ENCODE peak calls at places on chromosomes 1 and 21, in six cellular contexts. C is WERI-Rb-1; V is colonic mucosa; M is uterus; L is fibroblast of mammary gland; S is CD4-positive, CD25-positive, alpha-beta regulatory T cell. G is an unnamed sample.

GRCh38 chr1:155253797-155254196 is 1.5 kb downstream of the ENTREP3 start:
- DNase-seq in M (no peak), L (no peak), C (no peak), V (no peak), S (no peak), G (no peak)

GRCh38 chr1:181423301-181423918 is 59.9 kb upstream of the CACNA1E start:
- DNase-seq in C (peak), L (peak), S (peak), M (no peak), V (peak), G (peak)

GRCh38 chr1:229539868-229540506 is 18.5 kb downstream of the ABCB10 start:
- DNase-seq in L (no peak), V (no peak), C (no peak), S (no peak), M (no peak), G (no peak)

GRCh38 chr21:33401617-33401967 is 1.6 kb upstream of the IFNGR2 start:
- DNase-seq in C (no peak), S (no peak), M (no peak), V (no peak), L (no peak), G (no peak)

GRCh38 chr1:203720253-203720652 is 44.7 kb upstream of the LAX1 start:
- DNase-seq in V (no peak), L (no peak), M (no peak), S (no peak), C (no peak), G (no peak)

GRCh38 chr1:27607239-27607804 is 3.4 kb upstream of the AHDC1 start:
- DNase-seq in S (no peak), M (no peak), V (no peak), C (no peak), L (no peak), G (peak)

GRCh38 chr1:81679972-81680371 is 120.8 kb upstream of the ADGRL2 start:
- DNase-seq in S (no peak), M (no peak), V (no peak), C (no peak), L (peak), G (no peak)

GRCh38 chr1:246317291-246317690 is 189.8 kb downstream of the SMYD3 start:
- DNase-seq in L (no peak), M (no peak), V (no peak), C (no peak), S (no peak), G (no peak)

GRCh38 chr1:157025856-157026255 is 19.7 kb downstream of the ARHGEF11 start:
- DNase-seq in S (no peak), M (peak), C (no peak), L (peak), V (no peak), G (no peak)

GRCh38 chr21:30044447-30045064 is 104.8 kb upstream of the GRIK1 start:
- DNase-seq in S (peak), C (no peak), V (peak), L (peak), M (no peak), G (peak)

GRCh38 chr1:165549908-165550480 is 6.2 kb downstream of the LRRC52 start:
- DNase-seq in L (no peak), C (no peak), V (no peak), S (no peak), M (no peak), G (no peak)

GRCh38 chr21:26842300-26842699 is 2.9 kb downstream of the ADAMTS1 start:
- DNase-seq in V (no peak), C (no peak), L (peak), S (no peak), M (no peak), G (no peak)

GRCh38 chr1:63975447-63975846 is 201.6 kb downstream of the ROR1 start:
- DNase-seq in S (no peak), L (no peak), M (no peak), C (no peak), V (no peak), G (no peak)

GRCh38 chr1:111275780-111276433 is 14.7 kb upstream of the CHIA start:
- DNase-seq in S (no peak), M (no peak), V (no peak), C (no peak), L (peak), G (no peak)

GRCh38 chr1:197902454-197903195 is at the start of gene C1orf53:
- DNase-seq in C (peak), M (peak), L (peak), V (peak), S (peak), G (peak)

GRCh38 chr1:244937099-244937498 is 72.8 kb upstream of the HNRNPU start:
- DNase-seq in V (no peak), M (no peak), L (no peak), S (no peak), C (no peak), G (no peak)

GRCh38 chr1:110603058-110603457 is 3.1 kb downstream of the KCNA2 start:
- DNase-seq in C (no peak), V (no peak), L (no peak), S (no peak), M (no peak), G (no peak)

GRCh38 chr1:109214695-109215623 is 1.2 kb downstream of the SARS1 start:
- DNase-seq in C (peak), L (peak), M (peak), S (peak), V (peak), G (no peak)

GRCh38 chr1:39204441-39205081 is at the start of gene MACF1:
- DNase-seq in V (peak), C (no peak), M (peak), S (no peak), L (peak), G (peak)

GRCh38 chr1:206706298-206706791 is 21.6 kb downstream of the MAPKAPK2 start:
- DNase-seq in M (peak), L (peak), C (peak), S (no peak), V (no peak), G (no peak)

GRCh38 chr21:33229099-33229775 is 501 bp upstream of the IFNAR2 start:
- DNase-seq in C (no peak), L (no peak), M (no peak), V (no peak), S (no peak), G (no peak)

GRCh38 chr1:45018599-45019230 is 6.7 kb downstream of the UROD start:
- DNase-seq in L (peak), S (peak), M (peak), C (peak), V (peak), G (peak)

GRCh38 chr1:226627050-226627755 is 78.6 kb downstream of the STUM start:
- DNase-seq in L (no peak), C (no peak), V (no peak), M (no peak), S (no peak), G (no peak)

GRCh38 chr1:186566140-186566850 is 105.4 kb upstream of the PDC start:
- DNase-seq in V (no peak), L (peak), M (no peak), S (no peak), C (no peak), G (no peak)

GRCh38 chr1:31855038-31855845 is 39.4 kb upstream of the SPOCD1 start:
- DNase-seq in S (no peak), C (no peak), L (peak), M (no peak), V (peak), G (no peak)

GRCh38 chr1:181090653-181091126 is 2.2 kb downstream of the IER5 start:
- DNase-seq in L (no peak), C (no peak), S (peak), V (peak), M (no peak), G (no peak)

GRCh38 chr1:203644661-203645510 is 18.3 kb downstream of the ATP2B4 start:
- DNase-seq in S (no peak), V (no peak), L (peak), M (peak), C (no peak), G (no peak)

GRCh38 chr1:81305997-81306452 is 494.7 kb upstream of the ADGRL2 start:
- DNase-seq in S (no peak), C (peak), L (peak), V (peak), M (no peak), G (peak)

GRCh38 chr1:15509586-15509985 is 14.4 kb downstream of the CASP9 start:
- DNase-seq in S (no peak), L (no peak), V (no peak), M (no peak), C (no peak), G (no peak)

GRCh38 chr1:211511030-211511429 is 19.1 kb upstream of the RD3 start:
- DNase-seq in C (no peak), L (no peak), S (no peak), M (no peak), V (no peak), G (no peak)

GRCh38 chr1:211511947-211512346 is 20.0 kb upstream of the RD3 start:
- DNase-seq in V (no peak), S (no peak), C (no peak), L (peak), M (no peak), G (no peak)

GRCh38 chr1:211517006-211517405 is 25.0 kb upstream of the RD3 start:
- DNase-seq in M (no peak), C (peak), S (no peak), L (no peak), V (peak), G (peak)

GRCh38 chr1:211515090-211516023 is 23.4 kb upstream of the RD3 start:
- DNase-seq in V (peak), S (peak), M (peak), C (peak), L (peak), G (peak)

GRCh38 chr1:211514030-211514754 is 22.2 kb upstream of the RD3 start:
- DNase-seq in M (peak), L (peak), V (peak), C (peak), S (peak), G (peak)
- H3K4me3 ChIP-seq in M (no peak), L (no peak), V (no peak), C (no peak), S (peak), G (no peak)

GRCh38 chr1:6447016-6447817 is 18.8 kb downstream of the TNFRSF25 start:
- DNase-seq in V (no peak), M (no peak), S (no peak), C (no peak), L (no peak), G (no peak)
- H3K4me3 ChIP-seq in V (peak), M (no peak), S (no peak), C (no peak), L (no peak), G (no peak)

DNA sequence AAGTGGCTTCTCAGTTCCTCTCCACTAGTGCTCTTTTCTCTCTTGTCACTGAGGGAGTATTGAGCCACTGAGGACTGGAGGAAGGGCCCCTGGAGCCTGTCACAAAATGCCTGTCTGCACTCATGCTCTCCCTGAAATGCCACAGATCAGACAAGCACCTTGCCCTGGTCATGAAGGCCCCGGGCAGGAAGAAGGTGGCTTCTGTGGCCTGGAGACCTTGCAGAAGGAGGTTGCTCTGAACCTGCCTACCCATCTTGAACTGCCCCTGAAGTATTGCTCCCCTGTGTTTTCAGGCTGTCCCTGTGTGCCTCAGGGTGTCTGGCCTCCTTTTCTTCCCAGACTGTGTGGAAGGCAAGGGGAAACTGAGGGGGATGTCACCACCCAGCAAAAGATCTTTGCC is 3.1 kb downstream of the PKP1 start:
- DNase-seq in M (no peak), L (no peak), C (no peak), S (no peak), V (no peak), G (no peak)
- H3K4me3 ChIP-seq in M (no peak), L (no peak), C (no peak), S (no peak), V (no peak), G (no peak)

GRCh38 chr1:179038528-179039281 is 13.0 kb downstream of the FAM20B start:
- DNase-seq in L (peak), C (no peak), M (no peak), V (no peak), S (no peak), G (no peak)

GRCh38 chr1:179034720-179035119 is 9.0 kb downstream of the FAM20B start:
- DNase-seq in V (no peak), S (no peak), M (no peak), L (peak), C (no peak), G (no peak)

GRCh38 chr1:179042087-179042486 is 16.4 kb downstream of the FAM20B start:
- DNase-seq in V (no peak), C (no peak), L (no peak), M (no peak), S (no peak), G (no peak)

GRCh38 chr1:179031855-179032513 is 6.3 kb downstream of the FAM20B start:
- DNase-seq in C (no peak), V (no peak), L (peak), M (no peak), S (no peak), G (no peak)

DNA sequence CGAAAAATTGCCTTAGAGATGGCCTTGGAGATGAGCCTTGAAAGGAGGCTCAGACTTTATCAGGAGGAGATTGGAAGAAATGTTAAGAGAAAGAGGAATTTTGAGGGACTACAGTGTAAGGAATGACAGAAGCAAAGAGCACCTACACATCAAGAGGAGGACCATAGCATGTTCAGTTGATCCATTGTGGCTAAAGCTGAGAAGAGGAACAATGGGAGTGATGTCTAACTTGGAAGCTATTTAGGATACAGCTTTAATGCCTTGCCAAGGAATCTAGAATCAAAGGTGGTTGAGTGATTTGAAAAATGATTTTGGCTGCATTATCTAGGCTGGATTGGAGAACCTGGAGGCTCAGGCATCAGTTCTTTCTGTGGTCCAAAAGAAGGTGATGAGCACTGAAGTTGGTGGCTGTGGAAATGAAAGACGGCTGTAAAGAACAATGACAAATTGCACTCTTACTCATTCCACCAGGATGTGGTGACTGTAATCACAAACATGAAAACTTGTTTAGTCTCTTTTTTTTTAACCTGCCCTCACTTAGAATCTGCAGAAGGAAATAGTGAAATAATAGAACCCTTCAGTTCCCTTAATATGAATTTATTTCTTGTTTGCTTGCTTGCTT is 11.3 kb downstream of the FAM20B start:
- DNase-seq in S (peak), L (peak), C (no peak), V (no peak), M (no peak), G (peak)
- H3K4me3 ChIP-seq in S (peak), L (no peak), C (no peak), V (no peak), M (no peak), G (no peak)

GRCh38 chr1:11919621-11920020 is 6.6 kb downstream of the KIAA2013 start:
- DNase-seq in S (no peak), M (no peak), L (no peak), V (no peak), C (no peak), G (no peak)

GRCh38 chr1:11920239-11920903 is 5.9 kb downstream of the KIAA2013 start:
- DNase-seq in S (no peak), C (no peak), V (no peak), M (no peak), L (no peak), G (no peak)

GRCh38 chr1:11918779-11919519 is 7.3 kb downstream of the KIAA2013 start:
- DNase-seq in V (no peak), M (peak), C (no peak), L (peak), S (no peak), G (no peak)

GRCh38 chr1:11923069-11923826 is 3.0 kb downstream of the KIAA2013 start:
- DNase-seq in M (no peak), S (no peak), V (no peak), C (no peak), L (no peak), G (no peak)

GRCh38 chr1:11921022-11921421 is 5.2 kb downstream of the KIAA2013 start:
- DNase-seq in L (no peak), V (no peak), M (no peak), C (no peak), S (no peak), G (no peak)
- H3K4me3 ChIP-seq in L (no peak), V (no peak), M (no peak), C (no peak), S (no peak), G (no peak)

DNA sequence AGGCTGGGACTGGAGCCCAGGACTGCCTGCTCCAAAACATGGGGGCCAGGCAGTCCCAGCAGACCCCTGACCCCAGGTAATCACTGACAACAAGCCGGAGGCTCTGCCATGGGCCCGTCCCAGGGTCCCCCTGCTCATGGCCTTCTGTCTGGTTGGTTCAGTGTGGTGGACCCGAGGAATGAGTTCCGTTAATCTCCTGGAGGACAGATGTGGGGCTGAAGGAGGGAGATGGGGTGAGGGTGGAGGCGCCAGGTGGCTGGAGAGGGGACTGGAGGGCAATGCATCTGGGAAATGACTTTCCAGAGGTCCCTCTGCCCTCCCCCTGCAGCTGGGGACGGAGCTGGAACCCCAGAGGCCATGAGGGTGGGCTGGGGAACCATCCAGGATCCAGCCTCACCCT is 103.2 kb downstream of the EBNA1BP2 start:
- DNase-seq in C (peak), S (no peak), L (no peak), V (no peak), M (no peak), G (no peak)
- H3K4me3 ChIP-seq in C (peak), S (no peak), L (no peak), V (no peak), M (no peak), G (no peak)

G was measured in Jurkat, Clone E6-1.